ENCODE peak calls at places on chromosome 12, in six cellular contexts. K is ovary, O is bronchial epithelial cell, E is BJ, L is heart left ventricle, S is endothelial cell of umbilical vein. D is an unnamed sample. For H3K36me3, the result is how much of the 10 kb centered on the place peaks cover.

GRCh38 chr12:92039048-92039447 is 106.6 kb downstream of the BTG1 start:
- DNase-seq in E (no peak), K (no peak), O (no peak), S (no peak), L (no peak), D (no peak)

GRCh38 chr12:93729934-93730333 is 52.8 kb downstream of the CRADD start:
- DNase-seq in E (no peak), O (no peak), S (no peak), K (no peak), L (no peak), D (no peak)

GRCh38 chr12:6425588-6426531 is 18.9 kb upstream of the CD27 start:
- DNase-seq in E (no peak), L (no peak), K (peak), S (no peak), O (no peak), D (no peak)

GRCh38 chr12:132329036-132329738 is at the start of gene GALNT9:
- DNase-seq in O (no peak), E (no peak), K (peak), L (no peak), S (no peak), D (no peak)

GRCh38 chr12:9932270-9932669 is at the start of gene CLEC2A:
- DNase-seq in S (no peak), E (no peak), K (no peak), L (no peak), O (no peak), D (no peak)

GRCh38 chr12:58671196-58671595 is 249.1 kb downstream of the LRIG3 start:
- DNase-seq in O (peak), S (no peak), E (no peak), L (no peak), K (no peak), D (no peak)

GRCh38 chr12:105368047-105368646 is 37.7 kb downstream of the C12orf75 start:
- DNase-seq in K (no peak), O (no peak), S (no peak), E (no peak), L (no peak), D (no peak)

GRCh38 chr12:128810182-128811127 is 13.3 kb downstream of the SLC15A4 start:
- DNase-seq in L (peak), O (no peak), E (no peak), K (no peak), S (no peak), D (peak)

GRCh38 chr12:19971396-19971802 is 396.9 kb upstream of the PDE3A start:
- DNase-seq in E (no peak), S (no peak), L (no peak), K (no peak), O (no peak), D (no peak)

GRCh38 chr12:56032006-56032405 is 9.7 kb upstream of the RPS26 start:
- DNase-seq in E (no peak), S (no peak), O (no peak), K (no peak), L (no peak), D (no peak)

GRCh38 chr12:122412851-122413433 is 9.5 kb downstream of the CLIP1 start:
- DNase-seq in L (no peak), O (no peak), S (peak), K (no peak), E (no peak), D (no peak)

GRCh38 chr12:69024907-69025306 is 91.9 kb upstream of the CPM start:
- DNase-seq in O (peak), K (no peak), S (no peak), E (no peak), L (no peak), D (no peak)

GRCh38 chr12:104588048-104588942 is 131.5 kb downstream of the CHST11 start:
- DNase-seq in K (no peak), E (peak), O (peak), S (peak), L (no peak), D (no peak)

GRCh38 chr12:89208661-89209096 is 143.6 kb downstream of the DUSP6 start:
- DNase-seq in L (no peak), E (no peak), S (no peak), O (no peak), K (no peak), D (no peak)

GRCh38 chr12:92129609-92130008 is 16.0 kb downstream of the BTG1 start:
- DNase-seq in O (no peak), S (no peak), K (no peak), L (no peak), E (no peak), D (no peak)

GRCh38 chr12:118060301-118061010 is 523 bp downstream of the WSB2 start:
- DNase-seq in E (no peak), O (no peak), S (peak), K (peak), L (peak), D (peak)

GRCh38 chr12:45402288-45402687 is 186.4 kb downstream of the ANO6 start:
- DNase-seq in K (no peak), E (no peak), O (no peak), S (no peak), L (no peak), D (no peak)

GRCh38 chr12:2409656-2410265 is 357.0 kb downstream of the CACNA1C start:
- DNase-seq in O (no peak), K (no peak), S (no peak), L (no peak), E (no peak), D (no peak)

GRCh38 chr12:131121705-131122405 is 168.1 kb downstream of the ADGRD1 start:
- DNase-seq in S (no peak), L (no peak), O (no peak), K (peak), E (no peak), D (no peak)

GRCh38 chr12:88419794-88420193 is 160.5 kb downstream of the KITLG start:
- DNase-seq in S (no peak), L (no peak), E (no peak), O (no peak), K (no peak), D (no peak)

GRCh38 chr12:89212339-89212771 is 139.9 kb downstream of the DUSP6 start:
- DNase-seq in O (peak), E (no peak), K (no peak), S (peak), L (peak), D (peak)

GRCh38 chr12:106084048-106084671 is 54.6 kb downstream of the NUAK1 start:
- DNase-seq in K (no peak), L (no peak), E (peak), O (no peak), S (no peak), D (no peak)

GRCh38 chr12:85679296-85679695 is 156.9 kb downstream of the RASSF9 start:
- DNase-seq in E (no peak), S (no peak), K (no peak), O (no peak), L (no peak), D (no peak)

GRCh38 chr12:15444523-15444922 is 122.2 kb downstream of the PTPRO start:
- DNase-seq in S (no peak), L (no peak), E (no peak), O (no peak), K (no peak), D (no peak)

GRCh38 chr12:105820407-105821140 is 318.2 kb downstream of the NUAK1 start:
- DNase-seq in E (peak), K (no peak), L (peak), S (no peak), O (peak), D (peak)

GRCh38 chr12:51077930-51078329 is 5.5 kb downstream of the CSRNP2 start:
- DNase-seq in S (no peak), L (peak), O (no peak), E (no peak), K (no peak), D (no peak)

GRCh38 chr12:58139894-58140293 is 198.5 kb downstream of the ATP23 start:
- DNase-seq in O (no peak), L (no peak), S (no peak), E (no peak), K (no peak), D (no peak)

GRCh38 chr12:2301531-2302461 is 249.0 kb downstream of the CACNA1C start:
- DNase-seq in L (peak), O (no peak), S (no peak), E (peak), K (peak), D (no peak)

GRCh38 chr12:27828196-27828595 is 48.2 kb upstream of the MANSC4 start:
- DNase-seq in E (no peak), S (no peak), L (no peak), K (no peak), O (peak), D (no peak)

GRCh38 chr12:41701943-41702601 is 442.6 kb downstream of the GXYLT1 start:
- DNase-seq in E (no peak), S (no peak), L (no peak), K (no peak), O (peak), D (no peak)

GRCh38 chr12:50597200-50598195 is 92.7 kb downstream of the DIP2B start:
- DNase-seq in K (no peak), S (peak), E (no peak), L (no peak), O (peak), D (no peak)

GRCh38 chr12:17971850-17972249 is 118.1 kb downstream of the RERGL start:
- DNase-seq in K (no peak), O (peak), L (no peak), S (no peak), E (no peak), D (no peak)

GRCh38 chr12:30461011-30461670 is 234.5 kb downstream of the IPO8 start:
- DNase-seq in S (no peak), O (no peak), L (no peak), K (no peak), E (no peak), D (no peak)

GRCh38 chr12:113172185-113172584 is 13.1 kb downstream of the DDX54 start:
- DNase-seq in E (no peak), O (no peak), S (no peak), K (no peak), L (no peak), D (no peak)

GRCh38 chr12:113174461-113175384 is 10.6 kb downstream of the DDX54 start:
- DNase-seq in L (peak), O (peak), K (peak), E (no peak), S (peak), D (peak)

GRCh38 chr12:113170926-113171325 is 14.4 kb downstream of the DDX54 start:
- DNase-seq in E (no peak), S (no peak), K (no peak), O (no peak), L (no peak), D (no peak)

GRCh38 chr12:113171543-113171942 is 13.7 kb downstream of the DDX54 start:
- DNase-seq in K (no peak), O (no peak), S (no peak), E (no peak), L (no peak), D (no peak)

DNA sequence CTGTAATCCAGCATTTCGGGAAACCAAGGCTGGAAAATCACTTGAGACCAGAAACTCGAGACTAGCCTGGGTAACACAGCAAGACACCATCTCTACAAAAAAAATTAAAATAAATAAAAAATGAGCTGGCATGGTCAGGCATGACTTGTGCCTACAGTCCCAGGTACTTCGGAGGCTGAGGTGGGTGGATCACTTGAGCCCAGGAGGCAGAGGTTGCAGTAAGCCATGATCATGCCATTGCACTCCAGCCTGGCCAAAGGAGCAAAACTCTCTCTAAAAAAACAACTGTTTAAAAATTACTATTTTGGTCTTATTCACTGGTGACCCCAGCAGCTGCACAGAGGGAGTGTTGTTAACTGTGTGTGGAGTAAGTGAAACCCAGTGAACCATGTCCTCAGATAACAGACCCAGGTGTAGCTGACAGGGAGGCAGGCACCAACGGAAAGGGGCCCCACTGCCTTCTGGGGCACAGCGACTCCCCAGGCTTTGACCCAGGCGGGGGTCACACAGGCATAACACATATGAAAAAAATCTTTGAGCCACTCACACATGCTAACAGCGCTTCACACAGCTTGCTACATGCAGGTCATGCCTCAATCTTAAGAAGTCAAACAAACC is 12.1 kb downstream of the DDX54 start:
- DNase-seq in S (no peak), E (no peak), L (no peak), O (no peak), K (no peak), D (no peak)
- H3K36me3 ChIP-seq in S (under half), E (under half), L (under half), O (half or more), K (under half), D (under half)

DNA sequence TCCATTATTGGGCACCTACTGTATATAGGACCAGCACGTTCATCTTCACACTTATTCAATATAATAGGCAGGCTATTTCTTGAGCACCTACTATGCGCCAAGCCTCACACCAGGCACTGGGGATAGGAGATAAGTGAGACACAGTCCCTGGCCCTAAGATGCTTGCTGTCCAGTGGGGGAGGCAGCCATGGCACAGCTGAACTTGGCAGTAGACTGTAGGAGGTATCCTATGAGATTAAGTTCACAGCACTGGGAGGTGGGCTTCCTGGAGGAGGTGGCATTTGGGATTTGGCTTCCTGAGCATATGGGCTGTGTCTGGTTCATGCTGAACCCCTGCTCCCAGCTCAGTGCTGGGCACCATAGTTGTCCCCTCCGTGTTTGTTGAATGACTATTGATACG is 65.1 kb downstream of the MVK start:
- DNase-seq in K (no peak), L (no peak), E (no peak), O (no peak), S (no peak), D (no peak)
- TF ChIP-seq CTCF in K (no peak), L (no peak), E (no peak), O (no peak), S (no peak), D (no peak)

GRCh38 chr12:79114896-79115295 is 250.3 kb downstream of the SYT1 start:
- DNase-seq in K (no peak), E (no peak), S (no peak), L (no peak), O (no peak), D (no peak)

GRCh38 chr12:79121486-79121885 is 256.9 kb downstream of the SYT1 start:
- DNase-seq in O (peak), E (no peak), K (no peak), S (peak), L (no peak), D (no peak)

GRCh38 chr12:79119796-79120195 is 255.2 kb downstream of the SYT1 start:
- DNase-seq in K (no peak), L (no peak), S (no peak), E (no peak), O (no peak), D (no peak)

GRCh38 chr12:79115743-79116142 is 251.2 kb downstream of the SYT1 start:
- DNase-seq in E (no peak), S (no peak), K (no peak), L (no peak), O (no peak), D (no peak)
- H3K36me3 ChIP-seq in E (under half), S (under half), K (under half), L (under half), O (under half), D (under half)

GRCh38 chr12:76346236-76346635 is 2.0 kb downstream of the BBS10 start:
- DNase-seq in E (no peak), S (no peak), O (no peak), L (no peak), K (no peak), D (no peak)

GRCh38 chr12:76346798-76347420 is 1.3 kb downstream of the BBS10 start:
- DNase-seq in E (no peak), O (peak), S (peak), K (no peak), L (peak), D (no peak)

GRCh38 chr12:76345569-76345968 is 2.6 kb downstream of the BBS10 start:
- DNase-seq in S (no peak), L (no peak), K (no peak), O (no peak), E (no peak), D (no peak)

GRCh38 chr12:76348079-76348901 is at the start of gene BBS10:
- DNase-seq in K (peak), S (peak), L (peak), O (peak), E (peak), D (peak)
- TF ChIP-seq CTCF in K (peak), S (peak), L (peak), O (peak), E (peak), D (no peak)

DNA sequence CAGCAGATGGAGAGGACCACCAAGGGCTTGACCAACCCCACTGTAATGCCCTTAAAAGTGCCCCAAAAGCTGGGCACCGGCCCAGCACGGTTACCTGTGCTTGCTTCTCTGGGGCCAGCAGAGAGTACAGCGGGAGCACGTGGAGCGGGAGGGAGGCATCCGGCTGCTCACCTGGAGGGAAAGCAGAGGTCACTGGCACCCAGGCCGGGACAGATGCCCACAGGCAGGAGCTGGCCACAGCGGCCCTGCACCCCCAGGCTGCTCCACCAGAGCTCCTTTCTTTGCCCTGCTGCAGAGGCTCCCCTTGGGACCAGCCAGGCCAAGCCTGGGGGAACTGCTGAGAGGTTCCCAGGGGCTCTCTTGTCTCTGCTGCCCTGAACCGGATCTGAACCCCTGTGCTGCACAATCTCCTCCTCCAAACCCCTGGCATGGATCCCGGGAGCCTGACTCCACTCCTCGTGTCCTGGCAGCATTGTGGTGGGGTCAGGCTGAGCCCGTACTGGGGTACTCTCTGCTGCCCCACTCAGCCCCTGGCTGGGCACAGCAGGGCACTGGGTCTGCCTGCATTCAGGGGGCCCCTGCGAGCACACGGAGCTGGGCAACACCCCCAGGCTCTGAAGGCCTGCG is 24.0 kb downstream of the DHX37 start:
- DNase-seq in S (no peak), K (no peak), L (no peak), E (no peak), O (no peak), D (no peak)
- H3K36me3 ChIP-seq in S (under half), K (under half), L (under half), E (under half), O (under half), D (under half)